ENCODE peak calls at places on chromosomes 16 and 17, in nine cellular contexts. One of them, this sample, is unnamed.

GRCh38 chr16:20910781-20911321 is 10.3 kb downstream of the LYRM1 start:
- DNase-seq in CD4-positive, CD25-positive, alpha-beta regulatory T cell: no peak
- DNase-seq in T1000: no peak
- DNase-seq in amniotic epithelial cell: peak; percentile 90
- DNase-seq in T-helper 17 cell: no peak
- DNase-seq in retina: no peak
- DNase-seq in progenitor cell of endocrine pancreas: no peak
- DNase-seq in substantia nigra: no peak
- DNase-seq in left kidney: peak; percentile 27
- DNase-seq in this sample: peak; percentile 94

GRCh38 chr16:64008131-64008530 is 1113.7 kb downstream of the CDH11 start:
- DNase-seq in CD4-positive, CD25-positive, alpha-beta regulatory T cell: no peak
- DNase-seq in left kidney: no peak
- DNase-seq in amniotic epithelial cell: no peak
- DNase-seq in T-helper 17 cell: no peak
- DNase-seq in retina: no peak
- DNase-seq in substantia nigra: no peak
- DNase-seq in progenitor cell of endocrine pancreas: no peak
- DNase-seq in T1000: no peak
- DNase-seq in this sample: no peak

GRCh38 chr16:66511615-66512500 is 38.1 kb downstream of the TK2 start:
- DNase-seq in amniotic epithelial cell: peak; percentile 69
- DNase-seq in retina: no peak
- DNase-seq in left kidney: no peak
- DNase-seq in CD4-positive, CD25-positive, alpha-beta regulatory T cell: no peak
- DNase-seq in T-helper 17 cell: no peak
- DNase-seq in substantia nigra: no peak
- DNase-seq in T1000: peak; percentile 48
- DNase-seq in progenitor cell of endocrine pancreas: no peak
- DNase-seq in this sample: peak; percentile 75

GRCh38 chr17:72714357-72714966 is 378.0 kb downstream of the SLC39A11 start:
- DNase-seq in substantia nigra: no peak
- DNase-seq in T-helper 17 cell: no peak
- DNase-seq in progenitor cell of endocrine pancreas: no peak
- DNase-seq in retina: no peak
- DNase-seq in CD4-positive, CD25-positive, alpha-beta regulatory T cell: no peak
- DNase-seq in left kidney: no peak
- DNase-seq in amniotic epithelial cell: no peak
- DNase-seq in T1000: no peak
- DNase-seq in this sample: no peak

GRCh38 chr16:69443809-69444611 is 19.6 kb downstream of the CYB5B start:
- DNase-seq in progenitor cell of endocrine pancreas: no peak
- DNase-seq in retina: no peak
- DNase-seq in left kidney: no peak
- DNase-seq in T-helper 17 cell: no peak
- DNase-seq in T1000: no peak
- DNase-seq in amniotic epithelial cell: peak; percentile 61
- DNase-seq in CD4-positive, CD25-positive, alpha-beta regulatory T cell: peak; percentile 55
- DNase-seq in substantia nigra: no peak
- DNase-seq in this sample: peak; percentile 67

GRCh38 chr16:62950351-62950750 is 914.1 kb upstream of the CDH8 start:
- DNase-seq in amniotic epithelial cell: no peak
- DNase-seq in left kidney: no peak
- DNase-seq in substantia nigra: no peak
- DNase-seq in progenitor cell of endocrine pancreas: no peak
- DNase-seq in CD4-positive, CD25-positive, alpha-beta regulatory T cell: no peak
- DNase-seq in T-helper 17 cell: no peak
- DNase-seq in T1000: no peak
- DNase-seq in retina: no peak
- DNase-seq in this sample: no peak

GRCh38 chr17:226108-226772 is 44.8 kb upstream of the DOC2B start:
- DNase-seq in left kidney: no peak
- DNase-seq in CD4-positive, CD25-positive, alpha-beta regulatory T cell: no peak
- DNase-seq in progenitor cell of endocrine pancreas: no peak
- DNase-seq in T-helper 17 cell: no peak
- DNase-seq in substantia nigra: no peak
- DNase-seq in T1000: no peak
- DNase-seq in amniotic epithelial cell: no peak
- DNase-seq in retina: no peak
- DNase-seq in this sample: no peak

GRCh38 chr17:74119049-74119580 is 84.4 kb upstream of the RPL38 start:
- DNase-seq in left kidney: no peak
- DNase-seq in T1000: no peak
- DNase-seq in amniotic epithelial cell: no peak
- DNase-seq in substantia nigra: no peak
- DNase-seq in progenitor cell of endocrine pancreas: no peak
- DNase-seq in CD4-positive, CD25-positive, alpha-beta regulatory T cell: no peak
- DNase-seq in T-helper 17 cell: no peak
- DNase-seq in retina: no peak
- DNase-seq in this sample: no peak

GRCh38 chr17:19812407-19812806 is 55.3 kb downstream of the ULK2 start:
- DNase-seq in progenitor cell of endocrine pancreas: no peak
- DNase-seq in left kidney: peak; percentile 2
- DNase-seq in T-helper 17 cell: no peak
- DNase-seq in T1000: no peak
- DNase-seq in retina: no peak
- DNase-seq in amniotic epithelial cell: no peak
- DNase-seq in substantia nigra: no peak
- DNase-seq in CD4-positive, CD25-positive, alpha-beta regulatory T cell: peak; percentile 25
- DNase-seq in this sample: peak; percentile 7

GRCh38 chr17:43900858-43901754 is 6.2 kb downstream of the MPP2 start:
- DNase-seq in progenitor cell of endocrine pancreas: no peak
- DNase-seq in CD4-positive, CD25-positive, alpha-beta regulatory T cell: no peak
- DNase-seq in T1000: no peak
- DNase-seq in amniotic epithelial cell: no peak
- DNase-seq in T-helper 17 cell: no peak
- DNase-seq in substantia nigra: no peak
- DNase-seq in left kidney: peak; percentile 87
- DNase-seq in retina: peak; percentile 58
- DNase-seq in this sample: no peak

GRCh38 chr17:50192116-50192872 is 9.1 kb downstream of the COL1A1 start:
- DNase-seq in CD4-positive, CD25-positive, alpha-beta regulatory T cell: no peak
- DNase-seq in T1000: no peak
- DNase-seq in left kidney: no peak
- DNase-seq in substantia nigra: no peak
- DNase-seq in progenitor cell of endocrine pancreas: no peak
- DNase-seq in T-helper 17 cell: no peak
- DNase-seq in amniotic epithelial cell: no peak
- DNase-seq in retina: no peak
- DNase-seq in this sample: no peak

GRCh38 chr16:20099375-20099774 is 25.7 kb upstream of the GPR139 start:
- DNase-seq in retina: peak; percentile 11
- DNase-seq in amniotic epithelial cell: no peak
- DNase-seq in substantia nigra: no peak
- DNase-seq in CD4-positive, CD25-positive, alpha-beta regulatory T cell: no peak
- DNase-seq in progenitor cell of endocrine pancreas: no peak
- DNase-seq in left kidney: no peak
- DNase-seq in T1000: no peak
- DNase-seq in T-helper 17 cell: no peak
- DNase-seq in this sample: no peak

GRCh38 chr16:85275533-85276249 is 163.4 kb upstream of the CIBAR2 start:
- DNase-seq in progenitor cell of endocrine pancreas: peak; percentile 82
- DNase-seq in left kidney: peak; percentile 89
- DNase-seq in CD4-positive, CD25-positive, alpha-beta regulatory T cell: peak; percentile 33
- DNase-seq in T1000: no peak
- DNase-seq in amniotic epithelial cell: peak; percentile 34
- DNase-seq in T-helper 17 cell: peak; percentile 20
- DNase-seq in substantia nigra: peak; percentile 56
- DNase-seq in retina: peak; percentile 90
- DNase-seq in this sample: peak; percentile 63

GRCh38 chr17:75814900-75815373 is 29.3 kb downstream of the UNC13D start:
- DNase-seq in CD4-positive, CD25-positive, alpha-beta regulatory T cell: no peak
- DNase-seq in left kidney: no peak
- DNase-seq in progenitor cell of endocrine pancreas: no peak
- DNase-seq in retina: no peak
- DNase-seq in amniotic epithelial cell: peak; percentile 78
- DNase-seq in T1000: peak; percentile 69
- DNase-seq in substantia nigra: no peak
- DNase-seq in T-helper 17 cell: no peak
- DNase-seq in this sample: peak; percentile 79

GRCh38 chr17:76682306-76682705 is 28.5 kb downstream of the MXRA7 start:
- DNase-seq in retina: no peak
- DNase-seq in left kidney: no peak
- DNase-seq in progenitor cell of endocrine pancreas: no peak
- DNase-seq in T1000: no peak
- DNase-seq in substantia nigra: no peak
- DNase-seq in CD4-positive, CD25-positive, alpha-beta regulatory T cell: no peak
- DNase-seq in T-helper 17 cell: no peak
- DNase-seq in amniotic epithelial cell: peak; percentile 97
- DNase-seq in this sample: peak; percentile 83

GRCh38 chr16:86994651-86995171 is 322.5 kb downstream of the C16orf95 start:
- DNase-seq in CD4-positive, CD25-positive, alpha-beta regulatory T cell: no peak
- DNase-seq in retina: peak; percentile 54
- DNase-seq in progenitor cell of endocrine pancreas: no peak
- DNase-seq in T1000: peak; percentile 40
- DNase-seq in amniotic epithelial cell: peak; percentile 92
- DNase-seq in left kidney: peak; percentile 93
- DNase-seq in substantia nigra: no peak
- DNase-seq in T-helper 17 cell: no peak
- DNase-seq in this sample: peak; percentile 94

GRCh38 chr17:73320601-73321264 is 8.9 kb upstream of the CDC42EP4 start:
- DNase-seq in left kidney: peak; percentile 56
- DNase-seq in T-helper 17 cell: no peak
- DNase-seq in CD4-positive, CD25-positive, alpha-beta regulatory T cell: no peak
- DNase-seq in retina: peak; percentile 86
- DNase-seq in progenitor cell of endocrine pancreas: no peak
- DNase-seq in T1000: no peak
- DNase-seq in amniotic epithelial cell: peak; percentile 45
- DNase-seq in substantia nigra: no peak
- DNase-seq in this sample: no peak

GRCh38 chr17:17906418-17907215 is 65.6 kb downstream of the TOM1L2 start:
- DNase-seq in substantia nigra: no peak
- DNase-seq in left kidney: no peak
- DNase-seq in retina: no peak
- DNase-seq in T1000: no peak
- DNase-seq in progenitor cell of endocrine pancreas: no peak
- DNase-seq in T-helper 17 cell: no peak
- DNase-seq in CD4-positive, CD25-positive, alpha-beta regulatory T cell: no peak
- DNase-seq in amniotic epithelial cell: no peak
- DNase-seq in this sample: no peak

GRCh38 chr16:27169511-27170071 is 33.7 kb upstream of the KDM8 start:
- DNase-seq in amniotic epithelial cell: peak; percentile 99
- DNase-seq in retina: no peak
- DNase-seq in progenitor cell of endocrine pancreas: no peak
- DNase-seq in T1000: peak; percentile 30
- DNase-seq in CD4-positive, CD25-positive, alpha-beta regulatory T cell: peak; percentile 79
- DNase-seq in T-helper 17 cell: peak; percentile 68
- DNase-seq in left kidney: peak; percentile 51
- DNase-seq in substantia nigra: no peak
- DNase-seq in this sample: peak; percentile 94

GRCh38 chr17:39800540-39800939 is 62.8 kb downstream of the GRB7 start:
- DNase-seq in amniotic epithelial cell: no peak
- DNase-seq in CD4-positive, CD25-positive, alpha-beta regulatory T cell: peak; percentile 64
- DNase-seq in left kidney: no peak
- DNase-seq in substantia nigra: no peak
- DNase-seq in retina: no peak
- DNase-seq in progenitor cell of endocrine pancreas: no peak
- DNase-seq in T-helper 17 cell: peak; percentile 30
- DNase-seq in T1000: no peak
- DNase-seq in this sample: no peak

GRCh38 chr16:48008011-48008410 is 147.8 kb downstream of the ABCC12 start:
- DNase-seq in T-helper 17 cell: no peak
- DNase-seq in retina: no peak
- DNase-seq in substantia nigra: no peak
- DNase-seq in T1000: no peak
- DNase-seq in progenitor cell of endocrine pancreas: no peak
- DNase-seq in left kidney: peak; percentile 4
- DNase-seq in amniotic epithelial cell: no peak
- DNase-seq in CD4-positive, CD25-positive, alpha-beta regulatory T cell: no peak
- DNase-seq in this sample: no peak

GRCh38 chr17:82713015-82713723 is 3.3 kb upstream of the FN3KRP start:
- DNase-seq in substantia nigra: no peak
- DNase-seq in T-helper 17 cell: no peak
- DNase-seq in amniotic epithelial cell: no peak
- DNase-seq in T1000: no peak
- DNase-seq in left kidney: no peak
- DNase-seq in CD4-positive, CD25-positive, alpha-beta regulatory T cell: no peak
- DNase-seq in progenitor cell of endocrine pancreas: no peak
- DNase-seq in retina: no peak
- DNase-seq in this sample: no peak

GRCh38 chr17:520447-521167 is 168.0 kb upstream of the RPH3AL start:
- DNase-seq in T1000: no peak
- DNase-seq in amniotic epithelial cell: peak; percentile 95
- DNase-seq in retina: no peak
- DNase-seq in T-helper 17 cell: no peak
- DNase-seq in substantia nigra: no peak
- DNase-seq in left kidney: peak; percentile 38
- DNase-seq in progenitor cell of endocrine pancreas: no peak
- DNase-seq in CD4-positive, CD25-positive, alpha-beta regulatory T cell: no peak
- DNase-seq in this sample: peak; percentile 61

GRCh38 chr16:2512920-2513404 is 790 bp upstream of the ATP6V0C start:
- DNase-seq in left kidney: peak; percentile 72
- DNase-seq in substantia nigra: no peak
- DNase-seq in retina: no peak
- DNase-seq in T-helper 17 cell: no peak
- DNase-seq in CD4-positive, CD25-positive, alpha-beta regulatory T cell: no peak
- DNase-seq in T1000: no peak
- DNase-seq in amniotic epithelial cell: no peak
- DNase-seq in progenitor cell of endocrine pancreas: no peak
- DNase-seq in this sample: no peak

GRCh38 chr17:43515641-43516040 is 30.5 kb downstream of the ETV4 start:
- DNase-seq in T-helper 17 cell: no peak
- DNase-seq in amniotic epithelial cell: peak; percentile 17
- DNase-seq in left kidney: no peak
- DNase-seq in retina: no peak
- DNase-seq in T1000: no peak
- DNase-seq in CD4-positive, CD25-positive, alpha-beta regulatory T cell: no peak
- DNase-seq in progenitor cell of endocrine pancreas: no peak
- DNase-seq in substantia nigra: no peak
- DNase-seq in this sample: no peak

GRCh38 chr17:7078711-7079110 is 1.3 kb downstream of the CLEC10A start:
- DNase-seq in retina: no peak
- DNase-seq in T-helper 17 cell: no peak
- DNase-seq in substantia nigra: no peak
- DNase-seq in amniotic epithelial cell: no peak
- DNase-seq in left kidney: no peak
- DNase-seq in CD4-positive, CD25-positive, alpha-beta regulatory T cell: no peak
- DNase-seq in T1000: no peak
- DNase-seq in progenitor cell of endocrine pancreas: no peak
- DNase-seq in this sample: no peak

GRCh38 chr16:89443727-89444084 is 46.7 kb downstream of the ANKRD11 start:
- DNase-seq in retina: no peak
- DNase-seq in CD4-positive, CD25-positive, alpha-beta regulatory T cell: no peak
- DNase-seq in T1000: no peak
- DNase-seq in amniotic epithelial cell: no peak
- DNase-seq in substantia nigra: no peak
- DNase-seq in T-helper 17 cell: no peak
- DNase-seq in left kidney: peak; percentile 42
- DNase-seq in progenitor cell of endocrine pancreas: no peak
- DNase-seq in this sample: no peak

GRCh38 chr17:33459078-33459940 is 166.2 kb upstream of the ASIC2 start:
- DNase-seq in amniotic epithelial cell: no peak
- DNase-seq in left kidney: no peak
- DNase-seq in progenitor cell of endocrine pancreas: no peak
- DNase-seq in T1000: no peak
- DNase-seq in substantia nigra: no peak
- DNase-seq in retina: no peak
- DNase-seq in CD4-positive, CD25-positive, alpha-beta regulatory T cell: no peak
- DNase-seq in T-helper 17 cell: no peak
- DNase-seq in this sample: no peak

GRCh38 chr17:55072910-55073309 is 104.3 kb downstream of the STXBP4 start:
- DNase-seq in T1000: no peak
- DNase-seq in amniotic epithelial cell: no peak
- DNase-seq in T-helper 17 cell: no peak
- DNase-seq in retina: peak; percentile 32
- DNase-seq in substantia nigra: no peak
- DNase-seq in progenitor cell of endocrine pancreas: no peak
- DNase-seq in left kidney: no peak
- DNase-seq in CD4-positive, CD25-positive, alpha-beta regulatory T cell: peak; percentile 50
- DNase-seq in this sample: peak; percentile 13

GRCh38 chr16:86007524-86007923 is 108.6 kb downstream of the IRF8 start:
- DNase-seq in retina: no peak
- DNase-seq in progenitor cell of endocrine pancreas: no peak
- DNase-seq in T-helper 17 cell: no peak
- DNase-seq in left kidney: no peak
- DNase-seq in CD4-positive, CD25-positive, alpha-beta regulatory T cell: no peak
- DNase-seq in T1000: no peak
- DNase-seq in substantia nigra: no peak
- DNase-seq in amniotic epithelial cell: no peak
- DNase-seq in this sample: no peak

GRCh38 chr17:69142473-69142802 is 743 bp upstream of the ABCA6 start:
- DNase-seq in retina: no peak
- DNase-seq in progenitor cell of endocrine pancreas: no peak
- DNase-seq in substantia nigra: no peak
- DNase-seq in CD4-positive, CD25-positive, alpha-beta regulatory T cell: no peak
- DNase-seq in T1000: no peak
- DNase-seq in left kidney: no peak
- DNase-seq in T-helper 17 cell: no peak
- DNase-seq in amniotic epithelial cell: peak; percentile 78
- DNase-seq in this sample: no peak

This sample was measured in mesenchymal stem cell.